ENCODE peak calls at places on chromosome 21, in seven cellular contexts. D, Q, A, H, B, U and S are unnamed samples.
A peak's percentile ranks its signal among the peaks of the same experiment; 100 is the strongest.

GRCh38 chr21:32994305-32994704 is 31.4 kb upstream of the OLIG2 start:
- DNase-seq in B (no peak), H (no peak), Q (no peak), U (peak; percentile 19), A (no peak), D (no peak), S (no peak)

GRCh38 chr21:41477641-41478318 is 30.2 kb downstream of the TMPRSS2 start:
- DNase-seq in H (peak; percentile 76), D (no peak), A (no peak), B (no peak), U (no peak), Q (peak; percentile 31), S (no peak)

GRCh38 chr21:39141502-39141901 is 41.7 kb downstream of the PSMG1 start:
- DNase-seq in B (no peak), A (no peak), D (no peak), H (no peak), U (no peak), Q (no peak), S (no peak)

GRCh38 chr21:16195476-16195875 is 465.7 kb downstream of the USP25 start:
- DNase-seq in U (no peak), A (no peak), H (no peak), Q (no peak), D (no peak), B (no peak), S (peak; percentile 36)

GRCh38 chr21:38308010-38308784 is 51.4 kb downstream of the KCNJ15 start:
- DNase-seq in A (no peak), H (no peak), D (no peak), U (no peak), B (peak; percentile 87), Q (no peak), S (no peak)

GRCh38 chr21:38290809-38291208 is 34.0 kb downstream of the KCNJ15 start:
- DNase-seq in H (no peak), D (no peak), A (no peak), B (no peak), U (no peak), Q (no peak), S (no peak)

GRCh38 chr21:46154155-46154954 is 1.0 kb downstream of the FTCD start:
- DNase-seq in D (peak; percentile 7), H (peak; percentile 2), B (peak; percentile 19), Q (no peak), U (peak; percentile 10), A (no peak), S (no peak)

GRCh38 chr21:32626633-32627196 is 14.5 kb upstream of the CFAP298 start:
- DNase-seq in B (no peak), A (no peak), H (no peak), Q (no peak), U (no peak), D (no peak), S (peak; percentile 6)

GRCh38 chr21:32603131-32603530 is 9.0 kb downstream of the CFAP298 start:
- DNase-seq in A (no peak), U (no peak), H (no peak), D (no peak), Q (no peak), B (no peak), S (no peak)

GRCh38 chr21:41726970-41727783 is 39.7 kb downstream of the RIPK4 start:
- DNase-seq in U (peak; percentile 53), D (no peak), A (peak; percentile 69), H (no peak), Q (no peak), B (no peak), S (peak; percentile 42)

GRCh38 chr21:33026299-33026858 is 644 bp downstream of the OLIG2 start:
- DNase-seq in H (no peak), Q (no peak), U (no peak), A (no peak), D (no peak), B (no peak), S (no peak)

GRCh38 chr21:39098696-39099111 is 84.5 kb downstream of the PSMG1 start:
- DNase-seq in U (no peak), B (no peak), Q (no peak), H (no peak), A (no peak), D (no peak), S (no peak)

GRCh38 chr21:33196956-33197374 is 32.8 kb upstream of the IFNAR2 start:
- DNase-seq in A (peak; percentile 39), D (peak; percentile 69), B (peak; percentile 74), H (peak; percentile 45), Q (peak; percentile 78), U (peak; percentile 90), S (peak; percentile 7)

GRCh38 chr21:33364830-33365229 is 38.4 kb upstream of the IFNGR2 start:
- DNase-seq in U (no peak), B (no peak), A (no peak), D (no peak), Q (no peak), H (no peak), S (no peak)

GRCh38 chr21:35226960-35227741 is 178.0 kb upstream of the RUNX1 start:
- DNase-seq in H (no peak), B (no peak), A (no peak), U (no peak), D (no peak), Q (no peak), S (no peak)

GRCh38 chr21:35229290-35229689 is 180.2 kb upstream of the RUNX1 start:
- DNase-seq in B (no peak), U (no peak), A (no peak), Q (no peak), D (no peak), H (no peak), S (no peak)

GRCh38 chr21:35225573-35225972 is 176.5 kb upstream of the RUNX1 start:
- DNase-seq in Q (no peak), A (no peak), U (no peak), H (no peak), D (no peak), B (no peak), S (no peak)

GRCh38 chr21:35226302-35226701 is 177.2 kb upstream of the RUNX1 start:
- DNase-seq in B (no peak), Q (no peak), A (no peak), U (no peak), H (no peak), D (no peak), S (no peak)

GRCh38 chr21:35227774-35228173 is 178.7 kb upstream of the RUNX1 start:
- DNase-seq in D (no peak), B (no peak), U (no peak), Q (no peak), H (no peak), A (no peak), S (no peak)
- H3K4me3 ChIP-seq in D (no peak overlapping the region), B (no peak overlapping the region), U (no peak overlapping the region), Q (no peak overlapping the region), H (no peak overlapping the region), A (no peak overlapping the region), S (no peak overlapping the region)

GRCh38 chr21:45085700-45086099 is 11.3 kb downstream of the ADARB1 start:
- DNase-seq in H (no peak), Q (no peak), U (no peak), D (no peak), A (no peak), B (no peak), S (no peak)
- H3K4me3 ChIP-seq in H (no peak overlapping the region), Q (no peak overlapping the region), U (no peak overlapping the region), D (no peak overlapping the region), A (no peak overlapping the region), B (no peak overlapping the region), S (no peak overlapping the region)

GRCh38 chr21:36208326-36209013 is 51.8 kb downstream of the DOP1B start:
- DNase-seq in Q (no peak), D (no peak), B (no peak), H (no peak), U (no peak), A (no peak), S (no peak)
- H3K4me3 ChIP-seq in Q (no peak overlapping the region), D (no peak overlapping the region), B (no peak overlapping the region), H (no peak overlapping the region), U (no peak overlapping the region), A (no peak overlapping the region), S (no peak overlapping the region)

DNA sequence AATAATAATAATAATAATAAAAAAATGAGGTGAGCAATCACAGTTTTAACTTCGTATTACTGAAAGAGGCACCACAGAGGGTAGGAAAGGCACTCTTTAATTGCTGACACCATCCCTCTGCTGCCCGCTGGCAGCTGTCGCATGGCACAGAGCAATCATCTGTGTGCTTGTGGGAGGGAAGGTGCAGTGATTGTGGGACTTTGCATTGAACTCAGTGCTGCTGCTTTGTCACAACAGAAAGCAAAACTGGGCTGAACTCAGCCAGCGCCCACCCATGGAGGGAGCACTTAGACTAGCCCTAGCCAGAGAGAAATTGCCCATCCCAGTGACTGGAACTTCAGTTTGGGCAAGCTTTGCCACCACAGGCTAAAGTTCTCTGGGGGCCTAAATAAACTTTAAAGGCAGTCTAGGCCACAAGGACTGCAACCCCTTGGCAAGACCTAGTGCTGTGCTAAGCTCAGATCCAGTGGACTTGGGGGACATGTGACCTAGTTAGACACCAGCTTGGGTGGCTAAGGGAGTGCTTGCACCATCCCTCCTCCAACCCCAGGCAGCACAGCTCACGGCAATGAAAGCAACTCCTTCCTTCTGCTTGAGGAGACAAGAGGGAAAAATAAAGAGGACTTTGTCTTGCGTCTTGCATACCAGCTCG is 59.4 kb downstream of the WDR4 start:
- DNase-seq in Q (no peak), B (no peak), A (no peak), D (no peak), U (no peak), H (no peak), S (no peak)
- H3K4me3 ChIP-seq in Q (no peak overlapping the region), B (no peak overlapping the region), A (no peak overlapping the region), D (no peak overlapping the region), U (no peak overlapping the region), H (no peak overlapping the region), S (no peak overlapping the region)

GRCh38 chr21:17451364-17451869 is 61.4 kb upstream of the CXADR start:
- DNase-seq in A (no peak), D (no peak), B (peak; percentile 47), U (no peak), Q (no peak), H (no peak), S (peak; percentile 65)

GRCh38 chr21:17458279-17458678 is 54.6 kb upstream of the CXADR start:
- DNase-seq in U (no peak), A (no peak), D (no peak), H (no peak), B (no peak), Q (no peak), S (no peak)

GRCh38 chr21:17455028-17455353 is 57.9 kb upstream of the CXADR start:
- DNase-seq in D (no peak), U (no peak), A (no peak), Q (no peak), B (no peak), H (no peak), S (no peak)

GRCh38 chr21:17454315-17455027 is 58.4 kb upstream of the CXADR start:
- DNase-seq in A (peak; percentile 20), H (peak; percentile 38), B (peak; percentile 70), U (peak; percentile 74), D (peak; percentile 87), Q (peak; percentile 90), S (peak; percentile 93)

DNA sequence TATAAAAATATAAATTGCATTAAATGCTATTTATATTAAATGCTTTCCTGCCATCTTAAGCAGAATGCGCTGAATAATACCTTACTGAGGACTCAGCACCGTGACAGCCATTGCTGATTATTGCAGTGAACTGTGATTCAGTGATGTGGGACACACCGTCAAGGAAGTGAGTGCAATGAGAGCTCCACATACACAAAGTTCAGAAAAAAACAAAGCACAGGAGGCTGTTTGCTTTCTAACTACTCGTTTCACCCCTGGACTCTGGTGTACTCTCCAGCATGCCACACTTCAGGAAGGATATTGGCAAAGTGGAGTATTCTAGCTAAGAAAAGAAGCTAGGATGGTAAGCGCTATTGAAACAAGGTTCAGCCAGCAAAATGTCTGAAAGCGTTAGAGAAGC is 57.4 kb upstream of the CXADR start:
- DNase-seq in B (no peak), Q (no peak), H (no peak), D (no peak), A (no peak), U (no peak), S (no peak)
- H3K4me3 ChIP-seq in B (no peak overlapping the region), Q (peak overlapping the region; percentile 48), H (no peak overlapping the region), D (peak overlapping the region; percentile 61), A (no peak overlapping the region), U (no peak overlapping the region), S (no peak overlapping the region)